ENCODE peak calls at places on chromosomes 4 and X, in seven cellular contexts. L is PC-3, E is right atrium auricular region, K is cardiac muscle cell, D is sigmoid colon, X is RWPE1, O is stomach. T is an unnamed sample.

GRCh38 chrX:42934020-42934701 is 156.2 kb upstream of the PPP1R2C start:
- DNase-seq in L (no peak), E (no peak), K (peak), D (no peak), X (no peak), O (no peak), T (no peak)

GRCh38 chr4:168654206-168655174 is 157.6 kb downstream of the PALLD start:
- DNase-seq in L (peak), E (no peak), K (no peak), D (no peak), X (peak), O (peak), T (no peak)

GRCh38 chr4:6926681-6927478 is 17.3 kb downstream of the TBC1D14 start:
- DNase-seq in L (no peak), E (no peak), K (peak), D (no peak), X (no peak), O (peak), T (peak)

GRCh38 chrX:103607385-103608304 is at the start of gene TCEAL3:
- DNase-seq in L (peak), E (no peak), K (peak), D (peak), X (no peak), O (peak), T (no peak)

GRCh38 chrX:141642979-141643378 is 53.5 kb downstream of the SPANXA2 start:
- DNase-seq in L (peak), E (no peak), K (peak), D (no peak), X (no peak), O (no peak), T (no peak)

GRCh38 chr4:7518871-7519637 is 84.3 kb upstream of the PSAPL1 start:
- DNase-seq in L (no peak), E (no peak), K (no peak), D (no peak), X (no peak), O (no peak), T (no peak)

GRCh38 chr4:128449251-128449650 is 161.6 kb upstream of the PGRMC2 start:
- DNase-seq in L (no peak), E (no peak), K (no peak), D (no peak), X (no peak), O (no peak), T (no peak)

GRCh38 chrX:39757971-39758370 is 339.8 kb downstream of the BCOR start:
- DNase-seq in L (no peak), E (no peak), K (peak), D (no peak), X (no peak), O (no peak), T (no peak)

GRCh38 chr4:142579483-142579882 is 266.6 kb downstream of the INPP4B start:
- DNase-seq in L (no peak), E (no peak), K (no peak), D (no peak), X (no peak), O (no peak), T (no peak)

GRCh38 chrX:41273638-41274037 is 60.3 kb upstream of the DDX3X start:
- DNase-seq in L (no peak), E (no peak), K (peak), D (no peak), X (no peak), O (no peak), T (no peak)

GRCh38 chr4:54571762-54572542 is 85.8 kb upstream of the KIT start:
- DNase-seq in L (no peak), E (no peak), K (no peak), D (no peak), X (no peak), O (no peak), T (no peak)

GRCh38 chrX:130083656-130084382 is 26.5 kb downstream of the ELF4 start:
- DNase-seq in L (no peak), E (no peak), K (no peak), D (no peak), X (no peak), O (no peak), T (no peak)

GRCh38 chr4:38177035-38177791 is 217.0 kb downstream of the PTTG2 start:
- DNase-seq in L (no peak), E (peak), K (peak), D (no peak), X (no peak), O (peak), T (peak)

GRCh38 chr4:46878641-46879040 is 30.4 kb downstream of the COX7B2 start:
- DNase-seq in L (no peak), E (no peak), K (no peak), D (no peak), X (no peak), O (no peak), T (no peak)

GRCh38 chr4:130053723-130054122 is 957.8 kb downstream of the C4orf33 start:
- DNase-seq in L (no peak), E (no peak), K (no peak), D (no peak), X (no peak), O (no peak), T (no peak)

GRCh38 chr4:88202443-88202842 is 44.0 kb upstream of the ABCG2 start:
- DNase-seq in L (no peak), E (no peak), K (no peak), D (no peak), X (no peak), O (no peak), T (no peak)

GRCh38 chrX:15750611-15751159 is 12.6 kb downstream of the CA5B start:
- DNase-seq in L (no peak), E (no peak), K (no peak), D (no peak), X (no peak), O (no peak), T (no peak)

GRCh38 chr4:177574446-177574845 is 132.2 kb upstream of the AGA start:
- DNase-seq in L (peak), E (no peak), K (peak), D (no peak), X (peak), O (no peak), T (no peak)

GRCh38 chr4:177583000-177583399 is 140.8 kb upstream of the AGA start:
- DNase-seq in L (peak), E (no peak), K (peak), D (no peak), X (peak), O (no peak), T (no peak)

GRCh38 chr4:177579649-177580048 is 137.4 kb upstream of the AGA start:
- DNase-seq in L (peak), E (no peak), K (peak), D (no peak), X (no peak), O (no peak), T (no peak)
- TF ChIP-seq CTCF in L (peak), E (no peak), K (peak), D (no peak), X (peak), O (no peak), T (no peak)

GRCh38 chr4:26458104-26458503 is 32.2 kb downstream of the CCKAR start:
- DNase-seq in L (no peak), E (no peak), K (no peak), D (no peak), X (no peak), O (no peak), T (no peak)
- H3K27ac ChIP-seq in L (no peak), E (no peak), K (no peak), D (peak), X (no peak), O (no peak), T (no peak)

GRCh38 chrX:147570483-147570882 is 341.2 kb upstream of the FMR1 start:
- DNase-seq in L (no peak), E (no peak), K (no peak), D (no peak), X (no peak), O (no peak), T (no peak)
- TF ChIP-seq CTCF in L (peak), E (no peak), K (no peak), D (no peak), X (no peak), O (no peak), T (no peak)

DNA sequence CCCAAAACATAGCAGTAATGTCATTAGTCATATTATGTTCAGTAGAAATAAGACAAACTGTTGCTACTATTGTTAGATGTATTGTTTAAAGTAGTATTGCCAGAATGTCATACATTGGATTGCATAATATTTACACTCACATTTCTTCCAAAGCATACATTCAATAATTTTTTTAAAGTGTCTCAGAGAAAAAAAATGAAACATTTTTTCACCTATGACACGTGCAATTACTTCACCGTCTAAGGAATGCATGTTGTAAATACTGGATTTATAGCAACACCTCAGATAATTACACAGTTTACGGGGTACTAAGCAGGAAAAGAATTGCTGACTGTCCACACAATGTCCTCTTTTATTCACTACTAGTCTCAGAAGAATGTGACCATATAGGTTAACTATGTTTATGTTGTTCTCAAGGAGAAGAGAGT is 162.1 kb downstream of the PCDH18 start:
- DNase-seq in L (peak), E (no peak), K (peak), D (no peak), X (peak), O (no peak), T (no peak)
- H3K27ac ChIP-seq in L (no peak), E (no peak), K (no peak), D (peak), X (no peak), O (no peak), T (no peak)

GRCh38 chr4:186144180-186144579 is 39.7 kb downstream of the FAM149A start:
- DNase-seq in L (peak), E (peak), K (peak), D (no peak), X (peak), O (no peak), T (no peak)
- TF ChIP-seq CTCF in L (no peak), E (no peak), K (peak), D (peak), X (no peak), O (no peak), T (no peak)

DNA sequence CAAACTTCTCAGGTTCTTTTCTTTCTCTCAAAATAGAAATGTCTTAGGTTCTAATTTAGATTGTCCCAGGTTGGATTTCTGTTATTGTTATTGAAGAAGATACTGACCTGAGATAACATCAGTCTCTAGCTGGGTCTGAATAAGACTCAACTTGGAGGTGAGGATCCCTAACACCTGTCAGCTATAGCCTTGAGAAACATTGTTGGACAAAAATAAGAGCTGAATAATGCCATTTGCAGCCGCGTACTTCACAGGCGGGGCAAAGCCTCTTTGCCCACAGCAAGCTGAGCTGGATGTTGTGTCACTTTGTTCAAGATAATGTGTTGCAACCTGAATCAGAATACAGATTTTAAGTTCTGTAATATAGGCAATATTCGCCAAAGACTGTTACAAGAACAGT is 35.6 kb downstream of the VCX3B start:
- DNase-seq in L (no peak), E (no peak), K (no peak), D (no peak), X (no peak), O (no peak), T (no peak)
- H3K27ac ChIP-seq in L (no peak), E (no peak), K (no peak), D (no peak), X (no peak), O (no peak), T (no peak)

DNA sequence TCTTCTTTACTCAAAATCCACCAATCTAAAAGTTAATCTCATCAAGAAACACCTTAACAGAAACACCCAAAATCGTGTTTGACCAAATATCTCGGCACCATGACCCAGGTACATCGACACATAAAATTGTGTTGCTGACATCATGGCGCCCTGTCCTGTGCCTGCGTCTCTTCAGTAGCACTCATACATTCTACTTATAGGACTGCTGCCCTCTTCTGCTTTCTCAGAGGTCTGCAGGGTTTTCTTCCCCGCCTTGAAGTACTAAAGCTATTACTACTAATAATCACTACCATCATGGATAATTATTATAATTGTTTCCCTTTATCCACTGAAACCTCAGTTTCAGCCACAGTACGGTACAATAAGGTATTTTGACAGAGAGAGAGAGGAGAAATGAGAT is 1403.1 kb upstream of the TENM3 start:
- DNase-seq in L (no peak), E (no peak), K (no peak), D (no peak), X (no peak), O (no peak), T (no peak)
- TF ChIP-seq CTCF in L (peak), E (no peak), K (no peak), D (no peak), X (no peak), O (no peak), T (no peak)

T was measured in CD4-positive, alpha-beta T cell.